ENCODE peak calls at places on chromosomes 13 and 19, in six cellular contexts. One of them, this sample, is unnamed.

GRCh38 chr19:6086081-6086858 is 24.0 kb downstream of the RFX2 start:
- DNase-seq in sigmoid colon: no peak
- DNase-seq in NCI-H2227 treated with DMSO at 0.1 percent for 48 hours: no peak
- DNase-seq in NCI-H1930: no peak
- DNase-seq in fibroblast of the conjunctiva: no peak
- DNase-seq in T-helper 9 cell: no peak
- DNase-seq in this sample: no peak

GRCh38 chr19:15532779-15533521 is 24.6 kb downstream of the CYP4F22 start:
- DNase-seq in sigmoid colon: no peak
- DNase-seq in NCI-H2227 treated with DMSO at 0.1 percent for 48 hours: no peak
- DNase-seq in NCI-H1930: no peak
- DNase-seq in fibroblast of the conjunctiva: no peak
- DNase-seq in T-helper 9 cell: no peak
- DNase-seq in this sample: no peak

GRCh38 chr13:97757807-97758206 is 195.7 kb upstream of the IPO5 start:
- DNase-seq in sigmoid colon: no peak
- DNase-seq in NCI-H2227 treated with DMSO at 0.1 percent for 48 hours: no peak
- DNase-seq in NCI-H1930: no peak
- DNase-seq in fibroblast of the conjunctiva: no peak
- DNase-seq in T-helper 9 cell: no peak
- DNase-seq in this sample: no peak

GRCh38 chr19:42199440-42200115 is 17.9 kb downstream of the DEDD2 start:
- DNase-seq in sigmoid colon: peak; percentile 76
- DNase-seq in NCI-H2227 treated with DMSO at 0.1 percent for 48 hours: no peak
- DNase-seq in NCI-H1930: no peak
- DNase-seq in fibroblast of the conjunctiva: no peak
- DNase-seq in T-helper 9 cell: peak; percentile 36
- DNase-seq in this sample: no peak

GRCh38 chr13:94328336-94329041 is 151.0 kb downstream of the DCT start:
- DNase-seq in sigmoid colon: no peak
- DNase-seq in NCI-H2227 treated with DMSO at 0.1 percent for 48 hours: no peak
- DNase-seq in NCI-H1930: no peak
- DNase-seq in fibroblast of the conjunctiva: no peak
- DNase-seq in T-helper 9 cell: no peak
- DNase-seq in this sample: no peak

GRCh38 chr19:2011169-2011568 is 4.3 kb downstream of the BTBD2 start:
- DNase-seq in sigmoid colon: no peak
- DNase-seq in NCI-H2227 treated with DMSO at 0.1 percent for 48 hours: no peak
- DNase-seq in NCI-H1930: no peak
- DNase-seq in fibroblast of the conjunctiva: no peak
- DNase-seq in T-helper 9 cell: no peak
- DNase-seq in this sample: no peak

GRCh38 chr19:35344511-35345031 is 3.1 kb upstream of the FFAR1 start:
- DNase-seq in sigmoid colon: peak; percentile 40
- DNase-seq in NCI-H2227 treated with DMSO at 0.1 percent for 48 hours: no peak
- DNase-seq in NCI-H1930: no peak
- DNase-seq in fibroblast of the conjunctiva: no peak
- DNase-seq in T-helper 9 cell: no peak
- DNase-seq in this sample: no peak

GRCh38 chr13:44726214-44726613 is 150.1 kb upstream of the TSC22D1 start:
- DNase-seq in sigmoid colon: no peak
- DNase-seq in NCI-H2227 treated with DMSO at 0.1 percent for 48 hours: no peak
- DNase-seq in NCI-H1930: no peak
- DNase-seq in fibroblast of the conjunctiva: peak; percentile 92
- DNase-seq in T-helper 9 cell: no peak
- DNase-seq in this sample: no peak

GRCh38 chr19:48413879-48414623 is 20.6 kb downstream of the GRIN2D start:
- DNase-seq in sigmoid colon: no peak
- DNase-seq in NCI-H2227 treated with DMSO at 0.1 percent for 48 hours: no peak
- DNase-seq in NCI-H1930: no peak
- DNase-seq in fibroblast of the conjunctiva: no peak
- DNase-seq in T-helper 9 cell: no peak
- DNase-seq in this sample: no peak

GRCh38 chr13:60759499-60759898 is 362.5 kb downstream of the TDRD3 start:
- DNase-seq in sigmoid colon: no peak
- DNase-seq in NCI-H2227 treated with DMSO at 0.1 percent for 48 hours: no peak
- DNase-seq in NCI-H1930: no peak
- DNase-seq in fibroblast of the conjunctiva: no peak
- DNase-seq in T-helper 9 cell: no peak
- DNase-seq in this sample: no peak

GRCh38 chr19:33758541-33759013 is 38.1 kb upstream of the KCTD15 start:
- DNase-seq in sigmoid colon: no peak
- DNase-seq in NCI-H2227 treated with DMSO at 0.1 percent for 48 hours: peak; percentile 96
- DNase-seq in NCI-H1930: no peak
- DNase-seq in fibroblast of the conjunctiva: no peak
- DNase-seq in T-helper 9 cell: no peak
- DNase-seq in this sample: no peak

This sample was measured in SK-N-DZ.